ENCODE peak calls at places on chromosomes 16 and 17, in four cellular contexts. R, Z, I and K are unnamed samples.

GRCh38 chr17:81207610-81208581 is 14.9 kb downstream of the CEP131 start:
- DNase-seq in Z (no peak), I (no peak), R (no peak), K (no peak)

GRCh38 chr16:12679660-12680272 is 123.9 kb downstream of the CPPED1 start:
- DNase-seq in I (no peak), Z (no peak), R (no peak), K (no peak)

GRCh38 chr17:66834919-66835454 is at the start of gene CACNG5:
- DNase-seq in Z (no peak), R (peak), I (no peak), K (peak)

GRCh38 chr17:70365098-70365583 is 195.8 kb downstream of the KCNJ2 start:
- DNase-seq in Z (peak), R (no peak), I (no peak), K (no peak)

GRCh38 chr17:78884148-78884870 is 18.7 kb downstream of the CEP295NL start:
- DNase-seq in R (no peak), I (no peak), Z (no peak), K (no peak)

GRCh38 chr16:6343157-6343556 is 989.5 kb upstream of the RBFOX1 start:
- DNase-seq in Z (no peak), R (no peak), I (no peak), K (no peak)

GRCh38 chr17:73628642-73629552 is 15.3 kb downstream of the SDK2 start:
- DNase-seq in Z (no peak), I (no peak), R (no peak), K (no peak)

GRCh38 chr16:87244646-87245197 is 72.5 kb downstream of the C16orf95 start:
- DNase-seq in R (no peak), Z (no peak), I (no peak), K (no peak)

GRCh38 chr16:89115216-89115949 is 21.7 kb downstream of the ACSF3 start:
- DNase-seq in I (no peak), Z (peak), R (peak), K (no peak)

GRCh38 chr17:43706235-43706634 is 44.5 kb upstream of the MEOX1 start:
- DNase-seq in R (no peak), Z (no peak), I (no peak), K (no peak)

GRCh38 chr17:78525511-78526160 is 51.6 kb downstream of the DNAH17 start:
- DNase-seq in I (no peak), Z (no peak), R (no peak), K (no peak)

GRCh38 chr17:72514888-72515287 is 394.1 kb downstream of the SOX9 start:
- DNase-seq in Z (no peak), R (no peak), I (no peak), K (no peak)

GRCh38 chr17:66567234-66568170 is 265.1 kb downstream of the PRKCA start:
- DNase-seq in Z (peak), R (peak), I (peak), K (peak)

GRCh38 chr16:5072334-5073278 is 963 bp downstream of the ALG1 start:
- DNase-seq in I (no peak), R (no peak), Z (no peak), K (no peak)

GRCh38 chr16:51557670-51558069 is 406.6 kb upstream of the SALL1 start:
- DNase-seq in Z (no peak), I (no peak), R (no peak), K (no peak)

GRCh38 chr17:45688353-45688752 is 95.8 kb upstream of the CRHR1 start:
- DNase-seq in Z (no peak), R (no peak), I (no peak), K (no peak)

GRCh38 chr17:50079334-50080095 is 15.6 kb upstream of the PDK2 start:
- DNase-seq in I (peak), Z (no peak), R (peak), K (peak)

GRCh38 chr17:65345261-65346060 is 208.3 kb downstream of the RGS9 start:
- DNase-seq in R (no peak), I (no peak), Z (no peak), K (no peak)

GRCh38 chr16:53664724-53665345 is 38.8 kb downstream of the RPGRIP1L start:
- DNase-seq in Z (peak), I (no peak), R (no peak), K (no peak)

GRCh38 chr16:3508736-3509135 is 7.9 kb downstream of the CLUAP1 start:
- DNase-seq in Z (no peak), I (no peak), R (no peak), K (no peak)

GRCh38 chr17:75078097-75079022 is 9.4 kb upstream of the SLC16A5 start:
- DNase-seq in R (no peak), Z (peak), I (no peak), K (peak)

GRCh38 chr16:6964679-6965078 is 368.0 kb upstream of the RBFOX1 start:
- DNase-seq in I (no peak), R (no peak), Z (no peak), K (no peak)

GRCh38 chr17:36778458-36778857 is 158.8 kb upstream of the LHX1 start:
- DNase-seq in Z (no peak), I (peak), R (no peak), K (no peak)

GRCh38 chr17:38454528-38454927 is 26.3 kb downstream of the ARHGAP23 start:
- DNase-seq in Z (no peak), R (no peak), I (no peak), K (peak)

GRCh38 chr17:49676276-49676868 is 1.5 kb downstream of the SPOP start:
- DNase-seq in Z (peak), R (peak), I (no peak), K (no peak)

GRCh38 chr16:79698341-79698753 is 97.8 kb upstream of the MAF start:
- DNase-seq in I (no peak), Z (no peak), R (no peak), K (no peak)

GRCh38 chr17:2190014-2190413 is 113.6 kb downstream of the SMG6 start:
- DNase-seq in Z (no peak), R (no peak), I (no peak), K (no peak)

GRCh38 chr17:61303334-61304096 is 96.1 kb upstream of the TBX2 start:
- DNase-seq in I (no peak), Z (no peak), R (no peak), K (no peak)

GRCh38 chr17:3040882-3041281 is 22.5 kb downstream of the OR1D5 start:
- DNase-seq in I (no peak), Z (no peak), R (no peak), K (no peak)

GRCh38 chr16:16037970-16038369 is 88.6 kb downstream of the ABCC1 start:
- DNase-seq in Z (no peak), I (no peak), R (no peak), K (no peak)
- TF ChIP-seq POLR2AphosphoS2 in Z (no peak), I (no peak), R (no peak), K (no peak)

DNA sequence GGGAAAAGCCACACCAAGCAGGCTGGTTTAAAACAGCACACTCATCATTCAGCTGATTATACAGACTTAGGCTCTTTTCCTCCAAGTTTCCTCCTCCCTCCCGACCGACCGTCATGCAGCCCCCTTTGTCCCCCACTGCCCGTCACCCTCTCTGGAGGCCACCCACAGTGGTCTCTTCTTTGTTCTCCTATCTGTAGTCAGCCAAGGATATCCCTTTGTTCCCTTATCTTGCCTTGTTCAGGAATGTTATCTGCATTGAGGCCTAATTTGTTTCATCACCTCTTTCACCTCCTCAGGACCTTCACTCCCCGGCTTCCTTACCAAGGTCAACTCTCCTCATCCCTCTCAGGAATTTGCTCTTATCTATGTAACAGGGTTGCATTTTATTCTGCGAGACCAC is 186.4 kb upstream of the CDH13 start:
- DNase-seq in R (no peak), I (no peak), Z (no peak), K (no peak)
- TF ChIP-seq POLR2AphosphoS2 in R (no peak), I (no peak), Z (no peak), K (no peak)

GRCh38 chr16:49601541-49601940 is 227.9 kb downstream of the C16orf78 start:
- DNase-seq in Z (no peak), R (no peak), I (peak), K (no peak)
- TF ChIP-seq POLR2AphosphoS2 in Z (no peak), R (no peak), I (no peak), K (no peak)

DNA sequence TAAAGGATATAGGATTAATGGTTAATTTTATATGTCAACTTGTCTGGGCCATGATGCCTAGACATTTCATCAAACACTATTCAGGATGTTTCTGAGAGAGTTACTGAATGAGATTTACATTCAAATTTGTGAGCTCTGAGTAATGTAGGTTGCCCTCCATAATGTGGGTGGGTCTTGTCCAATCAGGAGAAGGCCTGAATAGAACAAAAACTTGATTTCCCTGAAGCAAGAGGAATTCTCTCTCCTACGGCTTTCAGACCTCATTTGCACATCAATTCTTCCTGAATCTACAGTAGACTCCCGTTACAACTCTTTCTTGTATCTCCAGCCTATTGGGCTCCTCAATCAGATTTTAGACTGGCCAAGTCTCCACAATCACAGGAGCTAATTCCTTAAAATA is 377.9 kb upstream of the PMFBP1 start:
- DNase-seq in Z (no peak), I (no peak), R (no peak), K (no peak)
- TF ChIP-seq POLR2AphosphoS2 in Z (no peak), I (no peak), R (no peak), K (no peak)

DNA sequence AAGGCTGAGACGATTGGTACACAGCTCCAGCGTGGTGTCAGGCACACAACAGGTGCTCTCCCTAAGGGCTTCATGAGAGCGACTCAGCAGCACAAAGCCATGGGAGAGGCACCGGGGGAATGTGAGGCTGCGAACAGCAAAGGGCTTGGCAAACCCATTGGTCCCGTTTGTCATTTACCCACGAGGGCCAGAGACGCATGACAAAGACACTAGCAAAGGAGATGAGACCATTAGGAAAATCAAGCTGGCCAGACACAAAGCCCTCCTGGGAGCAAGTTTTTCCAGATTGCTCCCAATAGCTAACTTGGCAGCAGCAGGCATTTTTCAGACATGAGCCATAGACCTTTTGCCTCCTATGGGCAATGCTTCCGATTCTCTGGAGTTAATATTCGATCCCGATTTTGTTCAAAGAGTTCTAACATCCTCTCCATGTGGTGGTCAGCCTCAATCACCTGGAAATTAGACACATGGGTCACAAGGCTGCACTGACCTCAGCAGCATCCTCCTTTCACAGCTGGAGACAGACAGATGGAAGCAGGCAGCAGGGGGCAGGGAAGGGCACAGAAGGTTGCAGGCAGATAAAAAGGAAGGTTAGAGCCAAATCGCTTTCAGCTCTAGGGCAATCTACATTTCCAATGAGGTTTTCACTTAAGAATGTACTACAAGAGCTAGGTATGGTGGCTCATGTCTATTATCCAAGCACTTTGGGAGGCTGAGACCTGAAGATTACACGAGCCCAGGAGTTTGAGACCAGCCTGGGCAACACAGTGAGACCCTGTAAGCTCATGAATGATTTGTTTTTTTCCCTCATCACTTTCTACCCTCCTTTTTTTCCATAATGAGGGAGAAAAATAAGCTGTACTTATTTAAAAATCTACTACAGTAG is 38.1 kb downstream of the TK2 start:
- DNase-seq in I (no peak), R (no peak), Z (no peak), K (peak)
- TF ChIP-seq POLR2AphosphoS2 in I (no peak), R (no peak), Z (no peak), K (no peak)

DNA sequence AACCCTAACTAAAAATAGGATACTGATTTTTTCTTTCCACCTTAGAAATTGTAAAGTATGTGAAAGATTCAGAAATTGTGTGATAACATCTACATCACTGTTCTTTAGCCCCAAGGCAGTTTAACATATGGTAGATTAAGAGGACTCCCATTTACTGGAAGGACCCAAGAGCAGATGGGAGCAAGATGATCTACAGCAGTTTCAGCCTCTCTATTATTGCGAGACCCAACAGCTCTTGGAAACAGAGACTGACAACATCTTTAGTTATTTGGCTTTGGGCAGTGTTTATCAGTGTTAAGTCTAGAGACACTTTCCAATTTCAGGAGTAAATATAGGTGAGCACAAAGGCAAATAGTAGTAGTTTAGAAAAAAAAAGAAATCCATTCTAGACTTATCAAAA is 124.9 kb upstream of the CORO6 start:
- DNase-seq in I (no peak), R (no peak), Z (no peak), K (no peak)
- TF ChIP-seq POLR2AphosphoS2 in I (no peak), R (no peak), Z (no peak), K (no peak)